ENCODE peak calls at places on chromosomes 2 and 18, in four cellular contexts. E is aorta, L is A549, Z is midbrain. Y is an unnamed sample.

GRCh38 chr2:220127311-220127710 is 499.9 kb downstream of the SLC4A3 start:
- DNase-seq in L (no peak), E (no peak), Z (no peak), Y (no peak)

GRCh38 chr2:181389524-181389923 is 67.7 kb upstream of the ITGA4 start:
- DNase-seq in L (no peak), E (no peak), Z (no peak), Y (no peak)

GRCh38 chr2:152542344-152542994 is 174.8 kb downstream of the PRPF40A start:
- DNase-seq in L (no peak), E (no peak), Z (no peak), Y (no peak)

GRCh38 chr2:40034801-40035200 is 255.7 kb upstream of the THUMPD2 start:
- DNase-seq in L (no peak), Z (no peak), E (no peak), Y (no peak)

GRCh38 chr2:235870515-235870914 is 297.7 kb downstream of the GBX2 start:
- DNase-seq in L (no peak), Z (no peak), E (no peak), Y (no peak)

GRCh38 chr2:222052934-222053367 is 245.8 kb downstream of the PAX3 start:
- DNase-seq in L (peak), E (no peak), Z (no peak), Y (no peak)

GRCh38 chr2:61085883-61086282 is 20.2 kb downstream of the SANBR start:
- DNase-seq in Z (no peak), L (no peak), E (no peak), Y (no peak)

GRCh38 chr2:176817061-176817565 is 395.5 kb upstream of the HNRNPA3 start:
- DNase-seq in E (no peak), Z (no peak), L (peak), Y (peak)

GRCh38 chr2:135093685-135094340 is 41.7 kb downstream of the RAB3GAP1 start:
- DNase-seq in L (no peak), Z (no peak), E (no peak), Y (no peak)

GRCh38 chr2:188079176-188079575 is 212.5 kb upstream of the GULP1 start:
- DNase-seq in L (no peak), Z (no peak), E (no peak), Y (no peak)

GRCh38 chr2:222613715-222614331 is 42.1 kb downstream of the FARSB start:
- DNase-seq in L (peak), E (no peak), Z (peak), Y (peak)

GRCh38 chr2:88329815-88330603 is 122.5 kb downstream of the FOXI3 start:
- DNase-seq in E (no peak), L (peak), Z (no peak), Y (no peak)

GRCh38 chr2:121877366-121877765 is 121.9 kb downstream of the TSN start:
- DNase-seq in E (no peak), Z (no peak), L (no peak), Y (no peak)

GRCh38 chr18:78984941-78985784 is 5.5 kb downstream of the SALL3 start:
- DNase-seq in L (peak), E (no peak), Z (peak), Y (no peak)

GRCh38 chr18:6885992-6886823 is 156.7 kb downstream of the ARHGAP28 start:
- DNase-seq in Z (peak), L (peak), E (no peak), Y (peak)

GRCh38 chr2:228838819-228839218 is 432.3 kb downstream of the PID1 start:
- DNase-seq in Z (no peak), E (no peak), L (no peak), Y (no peak)

GRCh38 chr2:12300927-12301326 is 415.8 kb upstream of the TRIB2 start:
- DNase-seq in E (no peak), Z (no peak), L (no peak), Y (no peak)

GRCh38 chr2:157194097-157194688 is 63.3 kb upstream of the GALNT5 start:
- DNase-seq in L (peak), Z (peak), E (no peak), Y (no peak)

Y was measured in H54.